ENCODE peak calls at places on chromosomes 2 and 18, in five cellular contexts. Q, P, D, C and Z are unnamed samples.

GRCh38 chr2:37612382-37612781 is 59.1 kb downstream of the CDC42EP3 start:
- DNase-seq in Q (no peak), P (no peak), D (no peak), C (no peak), Z (no peak)

GRCh38 chr2:37469126-37469525 is 124.7 kb downstream of the QPCT start:
- DNase-seq in Q (no peak), P (no peak), D (no peak), C (no peak), Z (no peak)

GRCh38 chr2:88307817-88308216 is 137.7 kb downstream of the THNSL2 start:
- DNase-seq in Q (peak), P (no peak), D (no peak), C (no peak), Z (no peak)

GRCh38 chr2:239938651-239939486 is 86.3 kb downstream of the NDUFA10 start:
- DNase-seq in Q (no peak), P (no peak), D (no peak), C (peak), Z (no peak)

GRCh38 chr2:181077128-181077709 is 96.8 kb downstream of the UBE2E3 start:
- DNase-seq in Q (peak), P (no peak), D (no peak), C (no peak), Z (peak)

GRCh38 chr2:119264781-119265692 is 41.4 kb downstream of the STEAP3 start:
- DNase-seq in Q (peak), P (peak), D (peak), C (no peak), Z (peak)

GRCh38 chr18:295756-296155 is 27.9 kb upstream of the THOC1 start:
- DNase-seq in Q (no peak), P (no peak), D (no peak), C (no peak), Z (peak)

GRCh38 chr2:66555511-66556324 is 120.8 kb downstream of the MEIS1 start:
- DNase-seq in Q (no peak), P (no peak), D (no peak), C (no peak), Z (no peak)

GRCh38 chr2:8641516-8641915 is 40.3 kb upstream of the ID2 start:
- DNase-seq in Q (no peak), P (no peak), D (no peak), C (no peak), Z (no peak)